ENCODE peak calls at places on chromosome 5, in four cellular contexts. O, D, L and C are unnamed samples. For H3K79me2, the result is how much of the 10 kb centered on the place peaks cover.

GRCh38 chr5:53930457-53930856 is 370.0 kb downstream of the NDUFS4 start:
- DNase-seq in O (no peak), D (no peak), L (no peak), C (no peak)

GRCh38 chr5:1509346-1510085 is 14.2 kb downstream of the LPCAT1 start:
- DNase-seq in O (no peak), D (no peak), L (no peak), C (no peak)

GRCh38 chr5:174327317-174327864 is 281.9 kb downstream of the NSG2 start:
- DNase-seq in O (peak), D (peak), L (peak), C (peak)

GRCh38 chr5:7742241-7742656 is 108.7 kb downstream of the CFAP90 start:
- DNase-seq in O (peak), D (no peak), L (peak), C (peak)

GRCh38 chr5:28190011-28190410 is 1151.6 kb upstream of the CDH9 start:
- DNase-seq in O (no peak), D (no peak), L (no peak), C (peak)

GRCh38 chr5:150734579-150735384 is 24.0 kb downstream of the DCTN4 start:
- DNase-seq in O (no peak), D (no peak), L (no peak), C (peak)

GRCh38 chr5:52692039-52692438 is 95.7 kb upstream of the ITGA1 start:
- DNase-seq in O (no peak), D (no peak), L (no peak), C (peak)

GRCh38 chr5:4511996-4512656 is 628.0 kb upstream of the ADAMTS16 start:
- DNase-seq in O (no peak), D (peak), L (peak), C (peak)

GRCh38 chr5:112551437-112552018 is 132.5 kb upstream of the EPB41L4A start:
- DNase-seq in O (peak), D (peak), L (peak), C (peak)

GRCh38 chr5:56330167-56330566 is 97.0 kb upstream of the ANKRD55 start:
- DNase-seq in O (no peak), D (no peak), L (no peak), C (no peak)

GRCh38 chr5:133705331-133705730 is 93.0 kb upstream of the FSTL4 start:
- DNase-seq in O (no peak), D (no peak), L (no peak), C (no peak)

DNA sequence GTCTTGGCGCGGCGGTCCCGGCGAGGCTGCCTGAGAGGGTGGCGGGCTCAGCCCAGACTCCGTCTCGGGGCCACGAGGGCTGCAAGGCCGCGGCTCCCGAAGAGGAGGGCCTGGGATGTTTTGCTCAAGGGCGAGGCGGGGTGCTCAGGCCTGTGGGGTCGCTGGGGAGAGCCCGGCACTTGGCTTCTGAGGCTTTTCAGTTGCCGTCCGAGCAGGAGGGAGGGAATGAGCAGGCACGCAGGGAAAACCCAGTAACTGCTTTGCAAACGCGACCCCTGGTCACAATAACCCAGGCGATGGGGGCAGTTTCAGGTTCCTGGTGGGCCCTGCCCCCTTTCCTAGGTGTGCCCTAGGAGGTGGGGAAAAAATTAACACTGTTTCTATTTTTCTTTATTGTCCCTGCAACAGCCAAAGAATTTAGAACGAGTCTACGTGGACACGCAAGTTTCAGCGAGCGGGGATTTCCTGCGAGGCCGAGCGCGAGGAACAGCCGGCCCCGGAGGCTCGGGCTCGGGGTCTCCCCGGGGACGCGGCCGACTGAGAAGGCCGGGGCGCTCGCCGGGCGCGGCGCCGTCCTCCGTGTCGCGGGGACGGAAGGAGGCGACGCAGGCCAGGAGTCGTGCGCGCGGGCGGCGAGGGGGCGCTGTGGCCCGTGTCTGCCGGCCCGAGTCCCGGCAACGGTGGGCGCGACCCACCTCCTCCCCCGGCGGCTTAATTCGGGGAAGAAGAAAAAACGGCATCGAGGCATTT is 3.3 kb upstream of the IRX2 start:
- DNase-seq in O (no peak), D (peak), L (peak), C (no peak)
- TF ChIP-seq CTCF in O (no peak), D (no peak), L (peak), C (no peak)

GRCh38 chr5:156366536-156366935 is 39.6 kb downstream of the SGCD start:
- DNase-seq in O (no peak), D (no peak), L (no peak), C (no peak)

GRCh38 chr5:156367602-156368001 is 40.6 kb downstream of the SGCD start:
- DNase-seq in O (no peak), D (no peak), L (no peak), C (no peak)
- TF ChIP-seq EZH2phosphoT487 in O (no peak), D (no peak), L (no peak), C (no peak)

GRCh38 chr5:19143935-19144334 is 844.1 kb downstream of the CDH18 start:
- DNase-seq in O (no peak), D (no peak), L (no peak), C (no peak)

GRCh38 chr5:19140276-19140675 is 847.7 kb downstream of the CDH18 start:
- DNase-seq in O (no peak), D (no peak), L (no peak), C (no peak)
- H3K79me2 ChIP-seq in O (under half), D (under half), L (under half), C (under half)

GRCh38 chr5:169548315-169548714 is 35.3 kb upstream of the SPDL1 start:
- DNase-seq in O (no peak), D (peak), L (peak), C (peak)
- TF ChIP-seq CTCF in O (peak), D (peak), L (peak), C (peak)

GRCh38 chr5:121008041-121008440 is 543.9 kb downstream of the PRR16 start:
- DNase-seq in O (no peak), D (no peak), L (no peak), C (no peak)

GRCh38 chr5:121009058-121009457 is 545.0 kb downstream of the PRR16 start:
- DNase-seq in O (no peak), D (no peak), L (no peak), C (no peak)

DNA sequence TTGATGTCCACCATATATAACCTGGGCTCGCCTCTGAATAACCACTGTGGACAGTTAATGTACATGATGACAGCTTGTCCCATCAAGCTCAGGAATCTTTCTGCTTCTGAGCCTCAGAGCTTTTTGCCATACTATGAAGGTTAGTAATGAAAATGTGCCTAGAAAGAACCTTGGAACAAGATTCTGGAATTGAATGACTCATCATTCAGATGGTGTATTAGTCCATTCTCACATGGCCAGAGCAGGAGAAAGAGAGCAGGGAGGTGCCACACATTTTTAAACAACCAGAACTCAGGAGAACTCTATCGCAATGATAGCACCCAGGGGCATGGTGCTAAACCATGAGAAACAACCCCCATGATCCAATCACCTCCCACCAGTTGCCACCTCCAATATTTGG is 542.1 kb downstream of the PRR16 start:
- DNase-seq in O (no peak), D (no peak), L (no peak), C (no peak)
- TF ChIP-seq EZH2phosphoT487 in O (no peak), D (no peak), L (no peak), C (no peak)

GRCh38 chr5:43063731-43064171 is 23.6 kb upstream of the ANXA2R start:
- DNase-seq in O (no peak), D (no peak), L (peak), C (peak)
- H3K79me2 ChIP-seq in O (under half), D (half or more), L (under half), C (half or more)

GRCh38 chr5:169910393-169910792 is 69.9 kb downstream of the INSYN2B start:
- DNase-seq in O (no peak), D (no peak), L (no peak), C (peak)

GRCh38 chr5:169909945-169910344 is 70.3 kb downstream of the INSYN2B start:
- DNase-seq in O (no peak), D (no peak), L (no peak), C (no peak)

GRCh38 chr5:169914766-169915165 is 65.5 kb downstream of the INSYN2B start:
- DNase-seq in O (no peak), D (no peak), L (peak), C (no peak)

GRCh38 chr5:169913479-169913878 is 66.8 kb downstream of the INSYN2B start:
- DNase-seq in O (no peak), D (no peak), L (no peak), C (no peak)

GRCh38 chr5:169911448-169912212 is 68.7 kb downstream of the INSYN2B start:
- DNase-seq in O (no peak), D (no peak), L (no peak), C (peak)
- TF ChIP-seq CTCF in O (no peak), D (no peak), L (no peak), C (peak)

GRCh38 chr5:176716320-176716719 is 69.0 kb downstream of the TSPAN17 start:
- DNase-seq in O (peak), D (peak), L (peak), C (peak)
- TF ChIP-seq EZH2phosphoT487 in O (no peak), D (no peak), L (no peak), C (no peak)

GRCh38 chr5:131303537-131303936 is 39.7 kb downstream of the CDC42SE2 start:
- DNase-seq in O (no peak), D (no peak), L (no peak), C (no peak)
- H3K79me2 ChIP-seq in O (half or more), D (half or more), L (half or more), C (under half)